ENCODE peak calls at places on chromosomes 7 and 10, in seven cellular contexts. P is kidney, Z is cardiac fibroblast, E is BJ, H is GM23338, K is HL-60, Y is left ventricle myocardium inferior. N is an unnamed sample.

GRCh38 chr7:71601840-71602239 is 469.9 kb downstream of the GALNT17 start:
- DNase-seq in P (peak; percentile 80), Z (no peak), E (no peak), H (no peak), K (no peak), Y (no peak), N (no peak)

GRCh38 chr10:62735464-62736188 is 68.9 kb upstream of the ADO start:
- DNase-seq in P (no peak), Z (peak; percentile 69), E (no peak), H (no peak), K (no peak), Y (no peak), N (no peak)

GRCh38 chr7:133024604-133025003 is 57.3 kb downstream of the CHCHD3 start:
- DNase-seq in P (no peak), Z (peak; percentile 13), E (no peak), H (no peak), K (no peak), Y (no peak), N (no peak)

GRCh38 chr7:80827238-80827633 is 91.6 kb downstream of the SEMA3C start:
- DNase-seq in P (no peak), Z (peak; percentile 65), E (no peak), H (no peak), K (no peak), Y (no peak), N (no peak)

GRCh38 chr7:25894002-25894901 is 257.7 kb upstream of the NFE2L3 start:
- DNase-seq in P (no peak), Z (no peak), E (no peak), H (peak; percentile 75), K (no peak), Y (no peak), N (no peak)

GRCh38 chr7:77867208-77867915 is 68.8 kb downstream of the PHTF2 start:
- DNase-seq in P (no peak), Z (peak; percentile 11), E (no peak), H (no peak), K (no peak), Y (no peak), N (no peak)

GRCh38 chr10:114044251-114045070 is 795 bp downstream of the ADRB1 start:
- DNase-seq in P (no peak), Z (no peak), E (no peak), H (peak; percentile 54), K (no peak), Y (peak; percentile 45), N (no peak)

GRCh38 chr7:110204527-110204926 is 886.4 kb upstream of the LRRN3 start:
- DNase-seq in P (no peak), Z (no peak), E (no peak), H (peak; percentile 73), K (no peak), Y (no peak), N (no peak)

GRCh38 chr7:27168265-27168947 is 3.1 kb upstream of the HOXA9 start:
- DNase-seq in P (peak; percentile 88), Z (no peak), E (no peak), H (peak; percentile 31), K (no peak), Y (peak; percentile 7), N (no peak)

GRCh38 chr10:33252794-33253203 is 81.7 kb downstream of the NRP1 start:
- DNase-seq in P (no peak), Z (peak; percentile 74), E (no peak), H (no peak), K (no peak), Y (no peak), N (no peak)

GRCh38 chr7:21819048-21819447 is 126.7 kb downstream of the CDCA7L start:
- DNase-seq in P (no peak), Z (no peak), E (no peak), H (no peak), K (no peak), Y (no peak), N (no peak)

GRCh38 chr7:155355176-155355575 is 57.5 kb downstream of the INSIG1 start:
- DNase-seq in P (peak; percentile 42), Z (no peak), E (no peak), H (no peak), K (no peak), Y (no peak), N (no peak)

GRCh38 chr7:106022193-106022821 is 59.2 kb downstream of the CDHR3 start:
- DNase-seq in P (no peak), Z (no peak), E (no peak), H (no peak), K (no peak), Y (no peak), N (no peak)

GRCh38 chr7:1695800-1696454 is 25.9 kb downstream of the ELFN1 start:
- DNase-seq in P (peak; percentile 53), Z (no peak), E (no peak), H (no peak), K (no peak), Y (no peak), N (no peak)

GRCh38 chr10:69319911-69320316 is 41.6 kb downstream of the HK1 start:
- DNase-seq in P (no peak), Z (no peak), E (no peak), H (no peak), K (no peak), Y (no peak), N (no peak)

GRCh38 chr7:105141068-105141467 is 127.1 kb downstream of the KMT2E start:
- DNase-seq in P (no peak), Z (peak; percentile 60), E (no peak), H (peak; percentile 78), K (no peak), Y (no peak), N (peak; percentile 10)

GRCh38 chr10:72364239-72364777 is 9.6 kb upstream of the DNAJB12 start:
- DNase-seq in P (peak; percentile 94), Z (peak; percentile 97), E (peak; percentile 41), H (peak; percentile 96), K (peak; percentile 87), Y (peak; percentile 90), N (peak; percentile 85)

GRCh38 chr7:40546616-40547501 is 412.1 kb downstream of the SUGCT start:
- DNase-seq in P (no peak), Z (peak; percentile 18), E (no peak), H (no peak), K (no peak), Y (no peak), N (no peak)

GRCh38 chr7:94810496-94810895 is 96.9 kb upstream of the PPP1R9A start:
- DNase-seq in P (no peak), Z (no peak), E (no peak), H (no peak), K (no peak), Y (no peak), N (no peak)

GRCh38 chr7:108094375-108094774 is 35.8 kb downstream of the LAMB4 start:
- DNase-seq in P (no peak), Z (peak; percentile 94), E (peak; percentile 91), H (no peak), K (no peak), Y (no peak), N (peak; percentile 76)

GRCh38 chr7:28378574-28379149 is 33.7 kb upstream of the CREB5 start:
- DNase-seq in P (no peak), Z (no peak), E (no peak), H (no peak), K (no peak), Y (no peak), N (no peak)

GRCh38 chr10:79090134-79090803 is 21.5 kb downstream of the ZMIZ1 start:
- DNase-seq in P (no peak), Z (peak; percentile 54), E (no peak), H (no peak), K (no peak), Y (no peak), N (no peak)

GRCh38 chr10:26555719-26556368 is 117.7 kb downstream of the APBB1IP start:
- DNase-seq in P (no peak), Z (peak; percentile 87), E (peak; percentile 48), H (no peak), K (peak; percentile 52), Y (peak; percentile 30), N (peak; percentile 86)

GRCh38 chr10:132722980-132723970 is 62.7 kb downstream of the NKX6-2 start:
- DNase-seq in P (no peak), Z (no peak), E (no peak), H (no peak), K (no peak), Y (no peak), N (no peak)

DNA sequence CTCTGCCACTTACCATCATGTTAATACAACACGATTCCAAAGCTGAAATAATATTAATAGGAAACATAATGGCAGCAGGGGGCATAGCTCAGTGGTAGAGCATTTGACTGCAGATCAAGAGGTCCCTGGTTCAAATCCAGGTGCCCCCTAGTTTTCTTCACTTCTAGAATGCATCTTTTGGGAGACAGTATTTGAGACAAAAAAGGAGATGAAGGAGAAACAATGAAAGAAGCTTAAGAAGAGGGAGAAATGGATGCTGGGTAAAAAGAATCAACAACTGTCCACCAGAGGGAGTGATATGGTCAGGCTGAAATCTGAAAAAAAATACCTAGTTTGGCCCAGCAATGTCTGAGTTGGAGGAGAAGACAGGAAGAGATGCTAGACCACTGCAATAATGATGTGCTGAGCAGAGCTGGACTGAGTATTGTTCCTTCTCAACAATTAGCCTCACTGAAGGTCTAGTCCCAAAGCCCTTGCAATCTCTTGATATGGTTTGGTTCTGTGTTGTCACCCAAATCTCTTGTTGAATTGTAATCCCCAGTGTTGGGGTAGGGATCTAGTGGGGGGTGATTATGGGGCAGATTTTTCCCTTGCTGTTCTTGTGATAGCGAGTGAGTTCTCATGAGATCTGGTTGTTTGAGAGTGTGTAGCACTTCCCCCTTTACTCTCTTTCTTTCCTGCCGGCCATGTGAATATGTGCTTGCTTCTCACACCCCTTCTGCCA is 48.3 kb downstream of the ZNF783 start:
- DNase-seq in P (no peak), Z (peak; percentile 85), E (peak; percentile 22), H (peak; percentile 83), K (peak; percentile 12), Y (no peak), N (peak; percentile 58)
- TF ChIP-seq CTCF in P (peak; percentile 41), Z (peak; percentile 69), E (peak; percentile 65), H (peak; percentile 76), K (peak; percentile 16), Y (peak; percentile 54), N (peak; percentile 63)

DNA sequence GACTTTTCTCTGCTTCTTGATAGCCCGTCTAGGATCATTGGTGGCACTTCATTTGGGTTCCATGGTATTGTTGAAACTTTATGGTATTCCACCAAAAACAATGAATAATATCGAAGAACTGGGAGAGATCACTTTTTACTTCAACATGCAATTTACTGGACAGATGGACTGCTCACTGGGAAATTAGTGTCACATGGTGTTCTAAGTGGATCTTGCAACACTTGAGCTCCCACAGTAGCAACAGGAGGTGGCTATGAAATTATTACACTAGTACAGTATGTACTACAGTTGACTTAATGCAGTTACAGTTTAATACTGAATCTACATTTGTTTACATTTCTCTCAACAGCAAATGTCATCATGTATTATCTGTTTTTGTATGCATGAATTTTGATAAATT is 997.3 kb downstream of the REEP3 start:
- DNase-seq in P (no peak), Z (no peak), E (no peak), H (no peak), K (no peak), Y (no peak), N (no peak)
- TF ChIP-seq CTCF in P (no peak), Z (no peak), E (no peak), H (no peak), K (no peak), Y (no peak), N (no peak)

GRCh38 chr7:152619027-152619739 is 56.8 kb downstream of the XRCC2 start:
- DNase-seq in P (no peak), Z (no peak), E (no peak), H (no peak), K (no peak), Y (no peak), N (no peak)
- TF ChIP-seq CTCF in P (no peak), Z (no peak), E (no peak), H (no peak), K (no peak), Y (no peak), N (no peak)

GRCh38 chr10:88389456-88389855 is 193.7 kb downstream of the RNLS start:
- DNase-seq in P (no peak), Z (peak; percentile 80), E (no peak), H (peak; percentile 62), K (no peak), Y (no peak), N (peak; percentile 31)
- TF ChIP-seq CTCF in P (peak; percentile 60), Z (peak; percentile 54), E (peak; percentile 62), H (peak; percentile 62), K (no peak), Y (peak; percentile 69), N (peak; percentile 59)